ENCODE peak calls at places on chromosomes 2 and 18, in four cellular contexts. E is T follicular helper cell; X is stimulated activated CD4-positive, alpha-beta T cell treated with anti-CD3 and anti-CD28 coated beads, TNF-alpha, amount 100 ng/mL, for 4 hours; V is H9. Q is an unnamed sample.

GRCh38 chr2:30675758-30676157 is 131.5 kb downstream of the CAPN13 start:
- DNase-seq in E (no peak), X (no peak), V (peak; percentile 13), Q (no peak)

GRCh38 chr2:29343830-29344229 is 228.6 kb downstream of the CLIP4 start:
- DNase-seq in E (no peak), X (no peak), V (no peak), Q (no peak)

GRCh38 chr2:101205521-101205998 is 47.1 kb upstream of the CNOT11 start:
- DNase-seq in E (peak; percentile 12), X (peak; percentile 9), V (peak; percentile 67), Q (peak; percentile 59)

GRCh38 chr18:63410792-63411191 is 11.5 kb downstream of the VPS4B start:
- DNase-seq in E (no peak), X (no peak), V (no peak), Q (no peak)

GRCh38 chr2:161041356-161041755 is 118.9 kb upstream of the TANK start:
- DNase-seq in E (no peak), X (no peak), V (no peak), Q (no peak)

GRCh38 chr2:43803113-43803512 is 29.3 kb downstream of the DYNC2LI1 start:
- DNase-seq in E (no peak), X (no peak), V (no peak), Q (no peak)

GRCh38 chr2:153595939-153596338 is 117.4 kb upstream of the RPRM start:
- DNase-seq in E (no peak), X (no peak), V (peak; percentile 37), Q (peak; percentile 40)

GRCh38 chr2:122341007-122341406 is 585.6 kb downstream of the TSN start:
- DNase-seq in E (no peak), X (no peak), V (no peak), Q (no peak)

GRCh38 chr2:58291726-58292430 is 50.8 kb upstream of the FANCL start:
- DNase-seq in E (no peak), X (no peak), V (no peak), Q (no peak)

GRCh38 chr2:11132036-11132671 is 23.1 kb upstream of the SLC66A3 start:
- DNase-seq in E (no peak), X (no peak), V (no peak), Q (no peak)

GRCh38 chr18:78293516-78293915 is 686.1 kb upstream of the SALL3 start:
- DNase-seq in E (no peak), X (no peak), V (no peak), Q (no peak)

GRCh38 chr2:46862430-46862829 is 53.2 kb downstream of the MCFD2 start:
- DNase-seq in E (no peak), X (no peak), V (no peak), Q (no peak)

GRCh38 chr2:117693166-117693565 is 121.3 kb upstream of the DDX18 start:
- DNase-seq in E (no peak), X (no peak), V (no peak), Q (no peak)

GRCh38 chr18:6219116-6219717 is 195.5 kb downstream of the L3MBTL4 start:
- DNase-seq in E (no peak), X (no peak), V (peak; percentile 77), Q (peak; percentile 23)

GRCh38 chr2:218319813-218320360 is 27.6 kb upstream of the TMBIM1 start:
- DNase-seq in E (no peak), X (no peak), V (no peak), Q (no peak)

GRCh38 chr2:10412380-10412779 is 35.7 kb downstream of the ODC1 start:
- DNase-seq in E (no peak), X (no peak), V (peak; percentile 76), Q (peak; percentile 56)

GRCh38 chr2:146262606-146263005 is 1582.2 kb upstream of the ACVR2A start:
- DNase-seq in E (no peak), X (no peak), V (no peak), Q (no peak)

GRCh38 chr18:68660355-68661183 is 54.3 kb downstream of the TMX3 start:
- DNase-seq in E (no peak), X (no peak), V (no peak), Q (no peak)

GRCh38 chr2:95159690-95160449 is at the start of gene ZNF514:
- DNase-seq in E (peak; percentile 66), X (peak; percentile 58), V (peak; percentile 68), Q (no peak)

GRCh38 chr2:224111576-224111975 is 72.5 kb upstream of the SERPINE2 start:
- DNase-seq in E (no peak), X (no peak), V (no peak), Q (no peak)

GRCh38 chr2:239959059-239959971 is 65.8 kb downstream of the NDUFA10 start:
- DNase-seq in E (no peak), X (no peak), V (no peak), Q (no peak)

GRCh38 chr18:31825772-31826171 is 65.1 kb upstream of the SLC25A52 start:
- DNase-seq in E (no peak), X (no peak), V (peak; percentile 97), Q (peak; percentile 95)

GRCh38 chr2:27959496-27959895 is 69.0 kb downstream of the BABAM2 start:
- DNase-seq in E (no peak), X (no peak), V (no peak), Q (no peak)

GRCh38 chr2:212640428-212640827 is 101.8 kb upstream of the ERBB4 start:
- DNase-seq in E (no peak), X (no peak), V (no peak), Q (no peak)

GRCh38 chr18:24413148-24413547 is 13.3 kb upstream of the IMPACT start:
- DNase-seq in E (no peak), X (no peak), V (peak; percentile 56), Q (no peak)

GRCh38 chr18:48801728-48802542 is 148.8 kb downstream of the SMAD7 start:
- DNase-seq in E (no peak), X (no peak), V (peak; percentile 6), Q (no peak)

GRCh38 chr2:79630060-79630459 is 117.2 kb downstream of the CTNNA2 start:
- DNase-seq in E (no peak), X (no peak), V (peak; percentile 28), Q (no peak)

GRCh38 chr2:195094330-195094729 is 562.7 kb upstream of the SLC39A10 start:
- DNase-seq in E (no peak), X (no peak), V (no peak), Q (no peak)

GRCh38 chr2:12397861-12398260 is 318.9 kb upstream of the TRIB2 start:
- DNase-seq in E (no peak), X (no peak), V (no peak), Q (no peak)

GRCh38 chr2:11187083-11187619 is 31.9 kb downstream of the SLC66A3 start:
- DNase-seq in E (no peak), X (no peak), V (no peak), Q (no peak)

GRCh38 chr2:133788391-133788790 is 220.1 kb upstream of the NCKAP5 start:
- DNase-seq in E (no peak), X (no peak), V (no peak), Q (no peak)

GRCh38 chr2:166328147-166328546 is 47.6 kb downstream of the SCN9A start:
- DNase-seq in E (no peak), X (no peak), V (no peak), Q (no peak)

GRCh38 chr2:234676109-234676858 is 179.4 kb upstream of the ARL4C start:
- DNase-seq in E (no peak), X (no peak), V (peak; percentile 17), Q (no peak)